ENCODE peak calls at places on chromosomes 3 and 15, in seven cellular contexts. One of them, this sample, is unnamed.

GRCh38 chr15:63473007-63473748 is 31.2 kb upstream of the USP3 start:
- DNase-seq in T-helper 9 cell: no peak
- DNase-seq in LoVo: no peak
- DNase-seq in testis: no peak
- DNase-seq in BJ: no peak
- DNase-seq in type B pancreatic cell: no peak
- DNase-seq in substantia nigra: no peak
- DNase-seq in this sample: no peak

GRCh38 chr3:16668776-16669545 is 63.7 kb upstream of the DAZL start:
- DNase-seq in T-helper 9 cell: no peak
- DNase-seq in LoVo: no peak
- DNase-seq in testis: no peak
- DNase-seq in BJ: no peak
- DNase-seq in type B pancreatic cell: no peak
- DNase-seq in substantia nigra: no peak
- DNase-seq in this sample: no peak

GRCh38 chr3:63571682-63572081 is 80.8 kb upstream of the SNTN start:
- DNase-seq in T-helper 9 cell: no peak
- DNase-seq in LoVo: no peak
- DNase-seq in testis: no peak
- DNase-seq in BJ: no peak
- DNase-seq in type B pancreatic cell: no peak
- DNase-seq in substantia nigra: no peak
- DNase-seq in this sample: no peak

GRCh38 chr15:67124111-67124510 is 58.7 kb downstream of the SMAD3 start:
- DNase-seq in T-helper 9 cell: no peak
- DNase-seq in LoVo: no peak
- DNase-seq in testis: no peak
- DNase-seq in BJ: no peak
- DNase-seq in type B pancreatic cell: no peak
- DNase-seq in substantia nigra: no peak
- DNase-seq in this sample: no peak

GRCh38 chr3:48504051-48504946 is at the start of gene SHISA5:
- DNase-seq in T-helper 9 cell: peak; percentile 44
- DNase-seq in LoVo: peak; percentile 61
- DNase-seq in testis: peak; percentile 67
- DNase-seq in BJ: no peak
- DNase-seq in type B pancreatic cell: peak; percentile 77
- DNase-seq in substantia nigra: peak; percentile 76
- DNase-seq in this sample: peak; percentile 6

GRCh38 chr3:105527949-105528348 is 161.2 kb downstream of the ALCAM start:
- DNase-seq in T-helper 9 cell: no peak
- DNase-seq in LoVo: peak; percentile 49
- DNase-seq in testis: no peak
- DNase-seq in BJ: no peak
- DNase-seq in type B pancreatic cell: no peak
- DNase-seq in substantia nigra: no peak
- DNase-seq in this sample: peak; percentile 84

GRCh38 chr15:56244811-56245576 is 1.3 kb upstream of the RFX7 start:
- DNase-seq in T-helper 9 cell: peak; percentile 5
- DNase-seq in LoVo: no peak
- DNase-seq in testis: no peak
- DNase-seq in BJ: no peak
- DNase-seq in type B pancreatic cell: no peak
- DNase-seq in substantia nigra: peak; percentile 27
- DNase-seq in this sample: no peak

GRCh38 chr3:194274424-194275085 is 76.6 kb downstream of the CPN2 start:
- DNase-seq in T-helper 9 cell: no peak
- DNase-seq in LoVo: no peak
- DNase-seq in testis: peak; percentile 17
- DNase-seq in BJ: no peak
- DNase-seq in type B pancreatic cell: no peak
- DNase-seq in substantia nigra: no peak
- DNase-seq in this sample: no peak

GRCh38 chr3:20809356-20809755 is 623.4 kb upstream of the SGO1 start:
- DNase-seq in T-helper 9 cell: no peak
- DNase-seq in LoVo: no peak
- DNase-seq in testis: no peak
- DNase-seq in BJ: no peak
- DNase-seq in type B pancreatic cell: no peak
- DNase-seq in substantia nigra: no peak
- DNase-seq in this sample: no peak

GRCh38 chr3:24830230-24831152 is 335.8 kb upstream of the THRB start:
- DNase-seq in T-helper 9 cell: no peak
- DNase-seq in LoVo: no peak
- DNase-seq in testis: no peak
- DNase-seq in BJ: no peak
- DNase-seq in type B pancreatic cell: no peak
- DNase-seq in substantia nigra: no peak
- DNase-seq in this sample: peak; percentile 30

GRCh38 chr3:111861396-111861795 is 2.3 kb downstream of the PHLDB2 start:
- DNase-seq in T-helper 9 cell: no peak
- DNase-seq in LoVo: no peak
- DNase-seq in testis: no peak
- DNase-seq in BJ: no peak
- DNase-seq in type B pancreatic cell: no peak
- DNase-seq in substantia nigra: no peak
- DNase-seq in this sample: no peak

This sample was measured in NCI-H1105 treated with DMSO at 0.1 percent for 48 hours.